ENCODE peak calls at places on chromosomes 1 and 21, in four cellular contexts. S, J, Z and D are unnamed samples.

GRCh38 chr1:109509176-109510134 is at the start of gene AMIGO1:
- DNase-seq in S (peak), Z (no peak), J (no peak), D (no peak)

GRCh38 chr1:203704120-203704519 is 60.9 kb upstream of the LAX1 start:
- DNase-seq in J (no peak), Z (no peak), S (no peak), D (no peak)

GRCh38 chr1:56872597-56872996 is 18.0 kb downstream of the C8A start:
- DNase-seq in S (no peak), J (no peak), Z (no peak), D (no peak)

GRCh38 chr1:173318788-173319187 is 111.7 kb upstream of the TNFSF4 start:
- DNase-seq in S (no peak), J (no peak), Z (no peak), D (no peak)

GRCh38 chr1:42035205-42035829 is 116.6 kb upstream of the HIVEP3 start:
- DNase-seq in S (peak), J (no peak), Z (no peak), D (peak)

GRCh38 chr1:228968841-228969606 is 233.7 kb downstream of the RHOU start:
- DNase-seq in J (no peak), S (no peak), Z (no peak), D (no peak)

GRCh38 chr1:112505400-112505785 is 3.4 kb upstream of the WNT2B start:
- DNase-seq in J (no peak), Z (no peak), S (no peak), D (no peak)

GRCh38 chr1:145823565-145824498 is at the start of the genes POLR3C and RNF115:
- DNase-seq in Z (peak), S (peak), J (peak), D (peak)

GRCh38 chr1:199685369-199685768 is 342.1 kb upstream of the NR5A2 start:
- DNase-seq in S (no peak), J (peak), Z (no peak), D (no peak)

GRCh38 chr1:179295356-179295755 is 1.8 kb downstream of the SOAT1 start:
- DNase-seq in S (no peak), Z (no peak), J (peak), D (no peak)

GRCh38 chr1:10606070-10606469 is 131.3 kb downstream of the PEX14 start:
- DNase-seq in S (no peak), Z (no peak), J (no peak), D (no peak)

GRCh38 chr1:13769830-13770229 is 69.8 kb downstream of the PRDM2 start:
- DNase-seq in Z (no peak), J (no peak), S (no peak), D (no peak)

GRCh38 chr1:214453109-214453722 is 98.2 kb downstream of the PTPN14 start:
- DNase-seq in Z (no peak), J (no peak), S (no peak), D (no peak)

GRCh38 chr1:59072017-59072947 is 224.6 kb upstream of the FGGY start:
- DNase-seq in Z (no peak), S (no peak), J (no peak), D (peak)

GRCh38 chr1:159944623-159945455 is 574 bp downstream of the IGSF9 start:
- DNase-seq in S (no peak), Z (no peak), J (no peak), D (no peak)

GRCh38 chr1:13583964-13584791 is 546 bp downstream of the PDPN start:
- DNase-seq in S (peak), Z (no peak), J (no peak), D (no peak)

GRCh38 chr1:160115545-160116276 is at the start of gene ATP1A2:
- DNase-seq in J (no peak), Z (no peak), S (peak), D (no peak)

GRCh38 chr1:2073382-2074230 is 23.4 kb downstream of the PRKCZ start:
- DNase-seq in Z (no peak), J (no peak), S (no peak), D (no peak)

GRCh38 chr1:58929667-58930325 is 145.9 kb upstream of the JUN start:
- DNase-seq in Z (no peak), J (no peak), S (no peak), D (no peak)

GRCh38 chr1:203569490-203570318 is 56.9 kb upstream of the ATP2B4 start:
- DNase-seq in S (no peak), J (no peak), Z (no peak), D (no peak)

GRCh38 chr1:52179073-52179472 is 37.2 kb downstream of the ZFYVE9 start:
- DNase-seq in J (no peak), Z (no peak), S (no peak), D (no peak)

GRCh38 chr1:201461193-201461657 is 7.8 kb downstream of the PHLDA3 start:
- DNase-seq in S (no peak), J (peak), Z (no peak), D (no peak)

GRCh38 chr1:53327183-53327941 is 508 bp downstream of the LRP8 start:
- DNase-seq in S (peak), J (peak), Z (no peak), D (peak)

GRCh38 chr1:204419064-204419403 is 7.4 kb upstream of the PPP1R15B start:
- DNase-seq in S (no peak), Z (no peak), J (peak), D (no peak)

GRCh38 chr21:41425954-41426655 is at the start of gene MX1:
- DNase-seq in S (peak), J (peak), Z (peak), D (no peak)

GRCh38 chr1:225987491-225988316 is 11.4 kb downstream of the SDE2 start:
- DNase-seq in Z (no peak), S (no peak), J (peak), D (no peak)

GRCh38 chr1:155022927-155023236 is 10.7 kb downstream of the DCST2 start:
- DNase-seq in S (no peak), Z (no peak), J (no peak), D (no peak)

GRCh38 chr21:37412603-37413360 is 46.2 kb downstream of the DYRK1A start:
- DNase-seq in Z (no peak), S (no peak), J (no peak), D (no peak)

GRCh38 chr21:30042443-30042842 is 102.6 kb upstream of the GRIK1 start:
- DNase-seq in Z (no peak), S (no peak), J (no peak), D (no peak)

GRCh38 chr1:237875291-237875690 is 15.4 kb downstream of the ZP4 start:
- DNase-seq in J (no peak), Z (no peak), S (no peak), D (no peak)

GRCh38 chr21:39318091-39318959 is 4.9 kb upstream of the BRWD1 start:
- DNase-seq in J (no peak), S (no peak), Z (no peak), D (no peak)
- TF ChIP-seq SUZ12 in J (no peak), S (no peak), Z (no peak), D (no peak)

GRCh38 chr1:246587032-246587431 is 20.8 kb downstream of the CNST start:
- DNase-seq in J (no peak), Z (no peak), S (no peak), D (no peak)
- H3K9ac ChIP-seq in J (no peak), Z (no peak), S (no peak), D (no peak)

GRCh38 chr21:45768011-45768740 is 124.7 kb downstream of the PCBP3 start:
- DNase-seq in Z (no peak), S (no peak), J (no peak), D (no peak)
- TF ChIP-seq SUZ12 in Z (no peak), S (no peak), J (no peak), D (no peak)

DNA sequence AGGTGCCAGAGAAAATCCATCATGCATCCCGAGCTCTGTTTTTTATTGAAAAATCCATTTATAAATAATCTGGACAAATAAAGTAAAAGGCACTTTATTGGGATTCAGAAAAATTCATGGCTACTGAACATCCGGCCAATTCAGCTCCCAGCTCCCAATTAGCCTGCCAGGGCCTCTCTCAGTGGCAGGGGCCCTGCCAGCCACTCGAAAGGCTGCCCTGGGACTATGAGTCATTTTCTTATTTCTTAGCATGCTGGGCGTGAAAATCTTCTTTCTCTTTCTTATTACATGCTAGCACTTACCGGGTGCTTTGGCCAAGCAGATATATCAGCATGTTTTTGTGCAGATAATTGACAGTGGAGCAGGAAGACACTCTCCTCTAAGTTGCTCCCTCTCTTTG is 283.3 kb downstream of the CAMTA1 start:
- DNase-seq in J (no peak), S (no peak), Z (no peak), D (no peak)
- H3K9ac ChIP-seq in J (no peak), S (no peak), Z (no peak), D (no peak)

DNA sequence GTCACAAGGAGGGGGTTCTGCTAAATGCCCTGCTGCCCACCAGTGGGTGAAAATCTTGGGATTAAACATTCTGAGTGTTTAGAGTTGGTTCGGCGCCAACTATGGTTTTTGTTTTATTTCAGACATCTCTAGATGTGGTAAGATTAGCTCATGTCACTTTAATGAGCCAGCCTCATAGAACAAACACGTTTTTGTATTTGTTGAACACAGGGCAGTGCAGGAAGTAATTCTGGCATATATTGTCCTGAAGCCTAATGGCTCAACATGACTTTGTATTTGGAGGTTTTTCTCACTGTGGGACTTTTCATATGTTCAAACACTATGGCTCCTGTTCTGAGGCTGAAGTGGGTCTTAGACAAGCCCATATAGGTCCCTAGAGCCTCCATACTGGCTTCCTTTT is 107.8 kb downstream of the NGF start:
- DNase-seq in Z (no peak), J (no peak), S (no peak), D (no peak)
- TF ChIP-seq SUZ12 in Z (no peak), J (no peak), S (no peak), D (no peak)

GRCh38 chr1:243315455-243315854 is 59.6 kb downstream of the SDCCAG8 start:
- DNase-seq in S (no peak), Z (no peak), J (no peak), D (no peak)

GRCh38 chr1:243316366-243316989 is 60.6 kb downstream of the SDCCAG8 start:
- DNase-seq in J (no peak), S (no peak), Z (no peak), D (peak)

GRCh38 chr1:243313635-243314536 is 58.0 kb downstream of the SDCCAG8 start:
- DNase-seq in J (no peak), S (no peak), Z (peak), D (no peak)

GRCh38 chr1:243312962-243313634 is 57.3 kb downstream of the SDCCAG8 start:
- DNase-seq in Z (peak), S (no peak), J (no peak), D (no peak)

DNA sequence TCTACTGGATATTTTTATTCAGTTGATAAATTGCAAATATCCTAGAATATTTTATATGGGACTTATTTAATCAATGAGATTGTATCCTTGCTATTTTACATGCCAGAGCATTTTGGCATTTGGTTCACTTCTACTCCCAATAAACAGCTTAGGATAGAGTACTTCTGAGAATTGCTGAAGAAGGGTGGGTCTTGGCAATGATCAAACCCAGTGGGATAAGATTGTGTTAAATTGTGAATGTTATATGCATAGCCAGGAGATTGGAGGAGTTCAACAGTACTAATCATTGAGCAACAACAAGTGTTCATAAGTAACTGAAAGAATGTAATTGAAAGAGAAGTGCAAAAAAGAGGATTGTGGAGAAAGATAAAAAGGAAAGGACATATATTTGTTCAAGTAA is 60.1 kb downstream of the SDCCAG8 start:
- DNase-seq in Z (no peak), S (no peak), J (no peak), D (no peak)
- H3K9ac ChIP-seq in Z (no peak), S (no peak), J (no peak), D (no peak)

GRCh38 chr1:36628804-36629203 is 146.1 kb upstream of the CSF3R start:
- DNase-seq in Z (no peak), J (no peak), S (no peak), D (no peak)
- TF ChIP-seq SUZ12 in Z (no peak), J (no peak), S (no peak), D (no peak)

GRCh38 chr21:34830386-34831140 is 161.8 kb downstream of the CLIC6 start:
- DNase-seq in Z (no peak), S (no peak), J (no peak), D (no peak)
- H3K9ac ChIP-seq in Z (no peak), S (no peak), J (no peak), D (no peak)